ENCODE peak calls at places on chromosomes 11 and 22, in four cellular contexts. One of them, this sample, is unnamed.

GRCh38 chr11:108693852-108694251 is 29.0 kb downstream of the DDX10 start:
- DNase-seq in heart right ventricle: no peak
- DNase-seq in coronary artery: no peak
- DNase-seq in hepatic stellate cell: peak; percentile 11
- DNase-seq in this sample: no peak

GRCh38 chr11:107929611-107930200 is 1.5 kb downstream of the RAB39A start:
- DNase-seq in coronary artery: no peak
- DNase-seq in heart right ventricle: no peak
- DNase-seq in hepatic stellate cell: no peak
- DNase-seq in this sample: no peak

GRCh38 chr11:15379483-15379882 is 264.8 kb downstream of the INSC start:
- DNase-seq in coronary artery: no peak
- DNase-seq in hepatic stellate cell: no peak
- DNase-seq in heart right ventricle: no peak
- DNase-seq in this sample: no peak

GRCh38 chr11:9344046-9344680 is 29.8 kb upstream of the TMEM41B start:
- DNase-seq in coronary artery: no peak
- DNase-seq in hepatic stellate cell: no peak
- DNase-seq in heart right ventricle: no peak
- DNase-seq in this sample: no peak

GRCh38 chr11:3959015-3959917 is 103.8 kb downstream of the STIM1 start:
- DNase-seq in coronary artery: no peak
- DNase-seq in hepatic stellate cell: peak; percentile 50
- DNase-seq in heart right ventricle: no peak
- DNase-seq in this sample: no peak

GRCh38 chr22:31193092-31193491 is 19.0 kb upstream of the LIMK2 start:
- DNase-seq in heart right ventricle: no peak
- DNase-seq in coronary artery: no peak
- DNase-seq in hepatic stellate cell: no peak
- DNase-seq in this sample: no peak

GRCh38 chr22:31044262-31044861 is 36.8 kb upstream of the SMTN start:
- DNase-seq in coronary artery: no peak
- DNase-seq in heart right ventricle: peak; percentile 77
- DNase-seq in hepatic stellate cell: no peak
- DNase-seq in this sample: no peak

GRCh38 chr11:11916981-11917399 is 75.2 kb downstream of the USP47 start:
- DNase-seq in coronary artery: no peak
- DNase-seq in heart right ventricle: no peak
- DNase-seq in hepatic stellate cell: peak; percentile 2
- DNase-seq in this sample: no peak

GRCh38 chr11:119590651-119591308 is 138.2 kb downstream of the NECTIN1 start:
- DNase-seq in heart right ventricle: no peak
- DNase-seq in hepatic stellate cell: no peak
- DNase-seq in coronary artery: no peak
- DNase-seq in this sample: no peak

GRCh38 chr11:33344611-33345010 is 87.4 kb downstream of the HIPK3 start:
- DNase-seq in heart right ventricle: no peak
- DNase-seq in coronary artery: no peak
- DNase-seq in hepatic stellate cell: no peak
- DNase-seq in this sample: no peak

GRCh38 chr11:62392944-62393628 is 25.7 kb upstream of the SCGB1A1 start:
- DNase-seq in heart right ventricle: no peak
- DNase-seq in hepatic stellate cell: no peak
- DNase-seq in coronary artery: no peak
- DNase-seq in this sample: no peak

GRCh38 chr11:29022676-29023075 is 914.5 kb downstream of the METTL15 start:
- DNase-seq in hepatic stellate cell: no peak
- DNase-seq in coronary artery: no peak
- DNase-seq in heart right ventricle: no peak
- DNase-seq in this sample: no peak

GRCh38 chr11:47786373-47786772 is 19.2 kb upstream of the FNBP4 start:
- DNase-seq in heart right ventricle: peak; percentile 68
- DNase-seq in coronary artery: no peak
- DNase-seq in hepatic stellate cell: no peak
- DNase-seq in this sample: no peak

GRCh38 chr11:19281041-19281440 is 40.3 kb upstream of the E2F8 start:
- DNase-seq in hepatic stellate cell: no peak
- DNase-seq in heart right ventricle: no peak
- DNase-seq in coronary artery: no peak
- DNase-seq in this sample: no peak

This sample was measured in type B pancreatic cell.